ENCODE peak calls at places on chromosomes 6 and 20, in four cellular contexts. F, G, T and S are unnamed samples.

GRCh38 chr6:1622220-1622841 is 12.6 kb downstream of the FOXC1 start:
- DNase-seq in T (no peak), G (no peak), F (peak; percentile 92), S (no peak)

GRCh38 chr6:30500421-30501069 is 11.2 kb downstream of the HLA-E start:
- DNase-seq in G (no peak), T (no peak), F (no peak), S (no peak)

GRCh38 chr6:121627761-121628160 is 192.3 kb downstream of the GJA1 start:
- DNase-seq in F (no peak), G (no peak), T (no peak), S (no peak)

GRCh38 chr6:28349892-28350737 is at the start of gene ZKSCAN3:
- DNase-seq in G (peak; percentile 46), F (peak; percentile 79), T (peak; percentile 86), S (peak; percentile 91)

GRCh38 chr6:33018904-33019303 is 9.5 kb upstream of the HLA-DOA start:
- DNase-seq in F (no peak), T (peak; percentile 74), G (peak; percentile 38), S (peak; percentile 74)

GRCh38 chr20:17614176-17614811 is 44.4 kb downstream of the DSTN start:
- DNase-seq in F (peak; percentile 14), G (no peak), T (peak; percentile 83), S (peak; percentile 78)

GRCh38 chr20:60292001-60292520 is 333.8 kb downstream of the CDH26 start:
- DNase-seq in G (no peak), F (no peak), T (no peak), S (no peak)

GRCh38 chr20:53445276-53445675 is 148.4 kb downstream of the ZNF217 start:
- DNase-seq in F (no peak), G (no peak), T (no peak), S (no peak)

GRCh38 chr6:168647271-168647670 is 206.3 kb downstream of the SMOC2 start:
- DNase-seq in T (no peak), F (peak; percentile 58), G (no peak), S (no peak)

GRCh38 chr20:51767018-51767866 is 948 bp downstream of the ATP9A start:
- DNase-seq in G (no peak), F (peak; percentile 90), T (peak; percentile 92), S (peak; percentile 93)

GRCh38 chr20:6576721-6577120 is 190.8 kb upstream of the BMP2 start:
- DNase-seq in F (no peak), G (no peak), T (no peak), S (no peak)

GRCh38 chr20:32508775-32509119 is 76.4 kb downstream of the NOL4L start:
- DNase-seq in G (no peak), F (no peak), T (no peak), S (no peak)

GRCh38 chr6:21915707-21916399 is 322.3 kb downstream of the SOX4 start:
- DNase-seq in G (no peak), T (no peak), F (no peak), S (no peak)

GRCh38 chr20:1860446-1860845 is 34.8 kb upstream of the SIRPA start:
- DNase-seq in T (no peak), G (no peak), F (no peak), S (no peak)

GRCh38 chr20:3890410-3890751 is 1.2 kb downstream of the PANK2 start:
- DNase-seq in G (no peak), T (no peak), F (no peak), S (no peak)

GRCh38 chr20:38217791-38218565 is 42.6 kb downstream of the KIAA1755 start:
- DNase-seq in G (no peak), T (no peak), F (peak; percentile 63), S (peak; percentile 17)

GRCh38 chr6:91020741-91021140 is 433.9 kb upstream of the MAP3K7 start:
- DNase-seq in F (no peak), T (no peak), G (peak; percentile 7), S (no peak)

GRCh38 chr6:47595785-47596184 is 102.6 kb upstream of the ADGRF4 start:
- DNase-seq in T (no peak), F (no peak), G (no peak), S (peak; percentile 67)

GRCh38 chr6:66376021-66376420 is 669.0 kb upstream of the EYS start:
- DNase-seq in T (no peak), G (no peak), F (no peak), S (no peak)

GRCh38 chr6:160733045-160733646 is 31.1 kb downstream of the PLG start:
- DNase-seq in G (no peak), T (peak; percentile 28), F (peak; percentile 35), S (peak; percentile 13)

GRCh38 chr6:148146717-148147116 is 195.9 kb upstream of the SASH1 start:
- DNase-seq in F (no peak), T (no peak), G (no peak), S (no peak)

GRCh38 chr6:163384510-163384909 is 30.0 kb upstream of the QKI start:
- DNase-seq in F (no peak), G (no peak), T (no peak), S (no peak)

GRCh38 chr20:16615199-16615598 is 42.0 kb upstream of the KIF16B start:
- DNase-seq in F (peak; percentile 27), G (no peak), T (no peak), S (peak; percentile 15)

GRCh38 chr20:4171538-4172116 is 156.3 kb upstream of the RNF24 start:
- DNase-seq in F (peak; percentile 49), G (no peak), T (no peak), S (no peak)

DNA sequence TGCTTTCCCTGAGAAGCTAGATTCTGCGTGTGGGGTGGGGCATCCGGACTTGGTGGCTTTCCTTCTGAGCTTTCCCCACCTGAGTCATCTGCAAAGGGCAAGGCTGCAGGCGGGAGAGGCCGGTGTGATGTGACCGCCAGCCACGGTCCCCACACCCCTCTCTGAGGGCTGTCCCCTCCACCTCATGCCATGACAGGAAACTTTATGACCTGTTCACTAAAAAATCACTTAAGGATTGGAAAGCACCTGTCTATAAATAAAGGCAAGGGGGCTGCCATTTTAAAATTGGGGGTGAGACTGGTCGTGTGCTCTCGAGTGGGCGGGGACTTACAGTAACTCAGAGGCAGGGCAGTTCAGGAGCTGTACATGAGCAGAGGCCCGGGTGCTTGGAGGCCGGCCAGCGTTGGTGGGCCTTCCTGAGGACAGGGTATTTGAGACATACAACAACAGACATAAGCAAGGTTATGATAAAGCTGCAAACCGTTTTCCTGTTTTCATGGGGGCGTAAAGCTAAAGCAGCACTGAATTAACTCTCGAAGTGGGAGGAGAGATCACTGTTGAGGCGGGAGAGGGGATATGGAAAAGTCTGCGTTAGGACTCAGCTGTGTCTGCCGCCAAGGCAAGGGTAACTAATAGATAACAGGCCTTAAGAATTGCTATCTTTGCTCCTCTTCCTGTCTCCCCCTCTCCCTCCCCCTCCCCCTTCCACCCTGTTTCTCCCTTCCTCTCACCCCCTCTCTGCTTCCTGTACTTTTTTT is 16.1 kb upstream of the SERPINB1 start:
- DNase-seq in T (no peak), F (peak; percentile 70), G (peak; percentile 90), S (peak; percentile 51)
- TF ChIP-seq EP300 in T (no peak), F (no peak), G (peak; percentile 91), S (no peak)

GRCh38 chr20:36645353-36645752 is 643 bp downstream of the SLA2 start:
- DNase-seq in F (no peak), G (no peak), T (no peak), S (no peak)

GRCh38 chr20:36646678-36647077 is 682 bp upstream of the SLA2 start:
- DNase-seq in G (no peak), T (no peak), F (no peak), S (no peak)

GRCh38 chr20:36644713-36645109 is 1.3 kb downstream of the SLA2 start:
- DNase-seq in F (no peak), T (no peak), G (no peak), S (no peak)

GRCh38 chr20:36647194-36648121 is 1.5 kb upstream of the SLA2 start:
- DNase-seq in T (no peak), G (no peak), F (no peak), S (no peak)

DNA sequence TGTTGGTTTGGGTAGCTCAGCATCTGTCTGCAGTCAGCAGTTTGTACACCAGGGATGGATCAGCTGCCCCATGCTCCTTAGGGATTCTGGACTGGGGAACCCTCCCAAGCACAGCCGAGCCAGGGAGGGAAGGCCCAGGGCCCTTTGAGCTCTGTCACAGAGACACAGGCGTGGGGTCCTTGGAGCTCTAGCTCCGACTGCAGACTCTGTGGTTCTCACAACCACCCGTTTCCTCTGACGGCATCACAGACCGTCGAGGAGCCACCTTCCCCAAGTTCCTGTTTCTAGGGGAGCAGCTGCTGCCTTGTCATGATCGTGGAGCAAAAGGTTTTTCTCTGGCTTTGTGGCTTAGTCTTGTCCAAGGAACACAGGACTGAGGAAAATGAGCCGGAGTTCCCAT is at the start of gene SLA2:
- DNase-seq in F (no peak), G (no peak), T (peak; percentile 43), S (peak; percentile 57)
- TF ChIP-seq POLR2AphosphoS5 in F (no peak), G (no peak), T (no peak), S (no peak)

GRCh38 chr6:63351995-63352586 is 32.3 kb upstream of the LGSN start:
- DNase-seq in T (no peak), G (peak; percentile 34), F (no peak), S (no peak)
- H3K27ac ChIP-seq in T (peak overlapping the region; percentile 39), G (peak overlapping the region; percentile 95), F (no peak overlapping the region), S (no peak overlapping the region)

GRCh38 chr20:41177636-41178035 is 40.3 kb downstream of the PLCG1 start:
- DNase-seq in T (peak; percentile 22), F (no peak), G (no peak), S (peak; percentile 20)
- TF ChIP-seq EP300 in T (no peak), F (no peak), G (no peak), S (no peak)

GRCh38 chr6:35370124-35370741 is 27.9 kb downstream of the PPARD start:
- DNase-seq in F (no peak), T (peak; percentile 40), G (no peak), S (peak; percentile 50)
- TF ChIP-seq POLR2AphosphoS5 in F (peak; percentile 69), T (no peak), G (no peak), S (no peak)

DNA sequence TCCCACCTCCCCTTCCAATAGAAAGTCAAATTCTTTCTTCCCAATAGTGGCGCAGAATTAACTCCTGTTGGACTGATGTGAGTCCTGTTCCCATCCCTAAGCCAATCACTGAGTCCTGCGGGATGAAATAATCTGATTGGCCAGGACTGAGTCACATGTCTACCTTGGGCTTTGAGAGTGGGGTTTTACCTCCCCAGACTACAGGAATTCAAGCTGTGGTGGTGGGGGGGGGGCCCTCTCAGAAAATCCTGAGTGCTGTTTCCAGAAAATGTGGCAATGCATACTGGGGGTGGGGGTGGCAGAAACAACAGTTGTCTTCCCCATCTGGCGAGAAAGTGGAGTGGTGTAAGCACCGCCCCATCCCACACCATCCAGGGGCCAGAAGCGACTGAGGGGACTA is 65.7 kb downstream of the CTCFL start:
- DNase-seq in G (no peak), T (no peak), F (no peak), S (no peak)
- H3K27ac ChIP-seq in G (no peak overlapping the region), T (peak overlapping the region; percentile 74), F (no peak overlapping the region), S (peak overlapping the region; percentile 56)